ENCODE peak calls at places on chromosomes 2 and 18, in five cellular contexts. N, E, A, I and B are unnamed samples.

GRCh38 chr2:79935771-79936657 is 368.5 kb downstream of the LRRTM1 start:
- DNase-seq in N (no peak), E (peak), A (no peak), I (peak), B (peak)

GRCh38 chr2:237932731-237933131 is 34.1 kb upstream of the UBE2F start:
- DNase-seq in N (no peak), E (no peak), A (no peak), I (no peak), B (no peak)

GRCh38 chr2:182666674-182667320 is 49.3 kb upstream of the DNAJC10 start:
- DNase-seq in N (peak), E (no peak), A (no peak), I (no peak), B (no peak)

GRCh38 chr2:152166633-152167032 is 8.9 kb downstream of the STAM2 start:
- DNase-seq in N (no peak), E (no peak), A (no peak), I (no peak), B (no peak)

GRCh38 chr2:229669841-229670240 is 44.5 kb downstream of the DNER start:
- DNase-seq in N (no peak), E (no peak), A (no peak), I (no peak), B (no peak)

GRCh38 chr2:195535911-195536522 is 121.0 kb upstream of the SLC39A10 start:
- DNase-seq in N (peak), E (peak), A (peak), I (no peak), B (no peak)

GRCh38 chr2:24122356-24123211 is 550 bp downstream of the PFN4 start:
- DNase-seq in N (no peak), E (no peak), A (no peak), I (no peak), B (no peak)

GRCh38 chr2:106649306-106649705 is 162.1 kb downstream of the CD8B2 start:
- DNase-seq in N (no peak), E (no peak), A (no peak), I (no peak), B (no peak)

GRCh38 chr2:2839393-2840096 is 508.5 kb upstream of the MYT1L start:
- DNase-seq in N (no peak), E (no peak), A (no peak), I (no peak), B (no peak)

GRCh38 chr2:176106636-176107539 is at the start of gene HOXD11:
- DNase-seq in N (no peak), E (no peak), A (no peak), I (no peak), B (peak)

GRCh38 chr18:8660316-8660715 is 45.0 kb upstream of the MTCL1 start:
- DNase-seq in N (no peak), E (no peak), A (no peak), I (no peak), B (no peak)

GRCh38 chr18:40109251-40110049 is 1845.6 kb upstream of the PIK3C3 start:
- DNase-seq in N (no peak), E (no peak), A (no peak), I (no peak), B (no peak)